ENCODE peak calls at places on chromosomes 11 and 22, in eight cellular contexts. One of them, this sample, is unnamed.

GRCh38 chr11:71991494-71991893 is 7.2 kb upstream of the IL18BP start:
- DNase-seq in ascending aorta: no peak
- DNase-seq in heart left ventricle: no peak
- DNase-seq in AG04449: no peak
- DNase-seq in epithelial cell of proximal tubule: no peak
- DNase-seq in ovary: no peak
- DNase-seq in psoas muscle: no peak
- DNase-seq in cardiac muscle cell: no peak
- DNase-seq in this sample: no peak

GRCh38 chr11:8683115-8683807 is 669 bp downstream of the RPL27A start:
- DNase-seq in ascending aorta: no peak
- DNase-seq in heart left ventricle: no peak
- DNase-seq in AG04449: no peak
- DNase-seq in epithelial cell of proximal tubule: no peak
- DNase-seq in ovary: no peak
- DNase-seq in psoas muscle: no peak
- DNase-seq in cardiac muscle cell: no peak
- DNase-seq in this sample: no peak

GRCh38 chr11:112748713-112749481 is 212.3 kb upstream of the NCAM1 start:
- DNase-seq in ascending aorta: no peak
- DNase-seq in heart left ventricle: peak
- DNase-seq in AG04449: no peak
- DNase-seq in epithelial cell of proximal tubule: no peak
- DNase-seq in ovary: peak
- DNase-seq in psoas muscle: no peak
- DNase-seq in cardiac muscle cell: no peak
- DNase-seq in this sample: no peak

GRCh38 chr22:40620464-40621046 is 16.0 kb downstream of the MRTFA start:
- DNase-seq in ascending aorta: no peak
- DNase-seq in heart left ventricle: no peak
- DNase-seq in AG04449: no peak
- DNase-seq in epithelial cell of proximal tubule: no peak
- DNase-seq in ovary: no peak
- DNase-seq in psoas muscle: no peak
- DNase-seq in cardiac muscle cell: peak
- DNase-seq in this sample: no peak

GRCh38 chr11:991034-991433 is 45.5 kb downstream of the MUC6 start:
- DNase-seq in ascending aorta: no peak
- DNase-seq in heart left ventricle: no peak
- DNase-seq in AG04449: no peak
- DNase-seq in epithelial cell of proximal tubule: no peak
- DNase-seq in ovary: no peak
- DNase-seq in psoas muscle: no peak
- DNase-seq in cardiac muscle cell: no peak
- DNase-seq in this sample: no peak

GRCh38 chr11:67572747-67573419 is 10.7 kb upstream of the GSTP1 start:
- DNase-seq in ascending aorta: no peak
- DNase-seq in heart left ventricle: peak
- DNase-seq in AG04449: no peak
- DNase-seq in epithelial cell of proximal tubule: no peak
- DNase-seq in ovary: no peak
- DNase-seq in psoas muscle: peak
- DNase-seq in cardiac muscle cell: peak
- DNase-seq in this sample: no peak

GRCh38 chr11:60985991-60986915 is 14.8 kb downstream of the CD6 start:
- DNase-seq in ascending aorta: no peak
- DNase-seq in heart left ventricle: no peak
- DNase-seq in AG04449: no peak
- DNase-seq in epithelial cell of proximal tubule: no peak
- DNase-seq in ovary: no peak
- DNase-seq in psoas muscle: no peak
- DNase-seq in cardiac muscle cell: peak
- DNase-seq in this sample: peak

GRCh38 chr22:35203583-35203982 is 53.7 kb upstream of the HMGXB4 start:
- DNase-seq in ascending aorta: no peak
- DNase-seq in heart left ventricle: no peak
- DNase-seq in AG04449: no peak
- DNase-seq in epithelial cell of proximal tubule: no peak
- DNase-seq in ovary: no peak
- DNase-seq in psoas muscle: no peak
- DNase-seq in cardiac muscle cell: no peak
- DNase-seq in this sample: no peak

GRCh38 chr11:110077866-110078325 is 15.3 kb upstream of the ZC3H12C start:
- DNase-seq in ascending aorta: no peak
- DNase-seq in heart left ventricle: no peak
- DNase-seq in AG04449: no peak
- DNase-seq in epithelial cell of proximal tubule: peak
- DNase-seq in ovary: no peak
- DNase-seq in psoas muscle: no peak
- DNase-seq in cardiac muscle cell: peak
- DNase-seq in this sample: no peak

GRCh38 chr11:103623933-103624332 is 412.5 kb upstream of the DDI1 start:
- DNase-seq in ascending aorta: no peak
- DNase-seq in heart left ventricle: no peak
- DNase-seq in AG04449: no peak
- DNase-seq in epithelial cell of proximal tubule: no peak
- DNase-seq in ovary: no peak
- DNase-seq in psoas muscle: no peak
- DNase-seq in cardiac muscle cell: no peak
- DNase-seq in this sample: no peak

GRCh38 chr11:69926376-69927050 is 107.3 kb upstream of the FGF3 start:
- DNase-seq in ascending aorta: no peak
- DNase-seq in heart left ventricle: peak
- DNase-seq in AG04449: no peak
- DNase-seq in epithelial cell of proximal tubule: no peak
- DNase-seq in ovary: no peak
- DNase-seq in psoas muscle: peak
- DNase-seq in cardiac muscle cell: no peak
- DNase-seq in this sample: no peak

GRCh38 chr11:35812850-35813249 is 131.0 kb upstream of the LDLRAD3 start:
- DNase-seq in ascending aorta: no peak
- DNase-seq in heart left ventricle: peak
- DNase-seq in AG04449: no peak
- DNase-seq in epithelial cell of proximal tubule: no peak
- DNase-seq in ovary: peak
- DNase-seq in psoas muscle: no peak
- DNase-seq in cardiac muscle cell: peak
- DNase-seq in this sample: no peak

GRCh38 chr11:90930252-90930651 is 707.4 kb upstream of the CHORDC1 start:
- DNase-seq in ascending aorta: no peak
- DNase-seq in heart left ventricle: no peak
- DNase-seq in AG04449: no peak
- DNase-seq in epithelial cell of proximal tubule: no peak
- DNase-seq in ovary: no peak
- DNase-seq in psoas muscle: no peak
- DNase-seq in cardiac muscle cell: no peak
- DNase-seq in this sample: no peak

GRCh38 chr11:132895340-132895739 is 637.0 kb downstream of the OPCML start:
- DNase-seq in ascending aorta: no peak
- DNase-seq in heart left ventricle: no peak
- DNase-seq in AG04449: no peak
- DNase-seq in epithelial cell of proximal tubule: no peak
- DNase-seq in ovary: no peak
- DNase-seq in psoas muscle: no peak
- DNase-seq in cardiac muscle cell: peak
- DNase-seq in this sample: no peak

GRCh38 chr11:122115520-122116343 is at the start of gene BLID:
- DNase-seq in ascending aorta: no peak
- DNase-seq in heart left ventricle: no peak
- DNase-seq in AG04449: no peak
- DNase-seq in epithelial cell of proximal tubule: no peak
- DNase-seq in ovary: no peak
- DNase-seq in psoas muscle: peak
- DNase-seq in cardiac muscle cell: peak
- DNase-seq in this sample: peak

GRCh38 chr11:121309688-121310087 is 17.1 kb downstream of the SC5D start:
- DNase-seq in ascending aorta: no peak
- DNase-seq in heart left ventricle: no peak
- DNase-seq in AG04449: no peak
- DNase-seq in epithelial cell of proximal tubule: no peak
- DNase-seq in ovary: no peak
- DNase-seq in psoas muscle: no peak
- DNase-seq in cardiac muscle cell: no peak
- DNase-seq in this sample: no peak

DNA sequence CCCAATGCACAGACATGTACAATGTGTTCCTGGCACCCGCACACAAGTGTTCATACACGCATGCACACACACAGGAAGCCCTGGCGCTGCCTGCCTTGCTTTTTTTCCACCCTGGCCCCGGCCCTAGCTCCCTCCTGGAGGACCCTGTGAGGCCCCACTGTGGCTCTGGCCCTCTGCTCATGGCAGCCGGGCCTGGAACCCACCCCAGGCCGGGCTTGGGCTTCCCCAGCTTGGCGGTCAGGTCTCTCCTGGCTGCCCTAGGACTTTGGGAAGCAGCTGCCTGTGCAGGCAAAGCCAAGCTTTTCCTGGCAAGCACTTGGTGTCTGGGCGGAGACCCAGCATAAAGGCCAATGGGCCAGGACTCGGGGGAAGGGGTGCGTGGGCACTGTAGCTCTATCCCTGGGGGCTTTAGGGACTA is 30.5 kb downstream of the CD82 start:
- DNase-seq in ascending aorta: peak
- DNase-seq in heart left ventricle: peak
- DNase-seq in AG04449: no peak
- DNase-seq in epithelial cell of proximal tubule: no peak
- DNase-seq in ovary: peak
- DNase-seq in psoas muscle: peak
- DNase-seq in cardiac muscle cell: peak
- DNase-seq in this sample: no peak
- H3K4me3 ChIP-seq in ascending aorta: no peak
- H3K4me3 ChIP-seq in heart left ventricle: no peak
- H3K4me3 ChIP-seq in AG04449: no peak
- H3K4me3 ChIP-seq in epithelial cell of proximal tubule: no peak
- H3K4me3 ChIP-seq in ovary: no peak
- H3K4me3 ChIP-seq in psoas muscle: no peak
- H3K4me3 ChIP-seq in cardiac muscle cell: no peak
- H3K4me3 ChIP-seq in this sample: peak

DNA sequence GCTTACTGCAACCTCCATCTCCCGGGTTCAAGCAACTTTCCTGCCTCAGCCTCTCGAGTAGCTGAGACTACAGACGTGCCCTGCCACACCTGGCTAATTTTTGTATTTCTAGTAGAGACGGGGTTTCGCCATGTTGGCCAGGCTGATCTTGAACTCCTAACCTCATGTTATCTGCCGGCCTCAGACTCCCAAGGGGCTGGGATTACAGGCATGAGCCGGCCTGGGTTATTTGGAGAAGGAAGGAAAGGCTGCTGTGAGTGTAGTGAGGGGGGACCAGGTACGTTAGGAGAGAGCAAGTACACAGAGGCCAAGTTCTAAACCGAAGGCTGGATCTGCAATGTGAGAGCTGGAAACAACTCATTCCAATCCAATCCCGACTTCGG is 453 bp downstream of the BATF2 start:
- DNase-seq in ascending aorta: no peak
- DNase-seq in heart left ventricle: no peak
- DNase-seq in AG04449: no peak
- DNase-seq in epithelial cell of proximal tubule: no peak
- DNase-seq in ovary: no peak
- DNase-seq in psoas muscle: no peak
- DNase-seq in cardiac muscle cell: no peak
- DNase-seq in this sample: no peak
- H3K4me3 ChIP-seq in ascending aorta: peak
- H3K4me3 ChIP-seq in heart left ventricle: peak
- H3K4me3 ChIP-seq in AG04449: peak
- H3K4me3 ChIP-seq in epithelial cell of proximal tubule: peak
- H3K4me3 ChIP-seq in ovary: peak
- H3K4me3 ChIP-seq in psoas muscle: peak
- H3K4me3 ChIP-seq in cardiac muscle cell: no peak
- H3K4me3 ChIP-seq in this sample: no peak

GRCh38 chr22:29092243-29092642 is 19.4 kb downstream of the KREMEN1 start:
- DNase-seq in ascending aorta: no peak
- DNase-seq in heart left ventricle: no peak
- DNase-seq in AG04449: no peak
- DNase-seq in epithelial cell of proximal tubule: no peak
- DNase-seq in ovary: no peak
- DNase-seq in psoas muscle: no peak
- DNase-seq in cardiac muscle cell: no peak
- DNase-seq in this sample: no peak

GRCh38 chr22:29093501-29093921 is 20.7 kb downstream of the KREMEN1 start:
- DNase-seq in ascending aorta: no peak
- DNase-seq in heart left ventricle: peak
- DNase-seq in AG04449: peak
- DNase-seq in epithelial cell of proximal tubule: no peak
- DNase-seq in ovary: no peak
- DNase-seq in psoas muscle: peak
- DNase-seq in cardiac muscle cell: peak
- DNase-seq in this sample: no peak

GRCh38 chr22:29095459-29095858 is 22.6 kb downstream of the KREMEN1 start:
- DNase-seq in ascending aorta: no peak
- DNase-seq in heart left ventricle: no peak
- DNase-seq in AG04449: no peak
- DNase-seq in epithelial cell of proximal tubule: no peak
- DNase-seq in ovary: no peak
- DNase-seq in psoas muscle: no peak
- DNase-seq in cardiac muscle cell: no peak
- DNase-seq in this sample: no peak

GRCh38 chr22:29093980-29094379 is 21.1 kb downstream of the KREMEN1 start:
- DNase-seq in ascending aorta: no peak
- DNase-seq in heart left ventricle: no peak
- DNase-seq in AG04449: no peak
- DNase-seq in epithelial cell of proximal tubule: no peak
- DNase-seq in ovary: no peak
- DNase-seq in psoas muscle: no peak
- DNase-seq in cardiac muscle cell: peak
- DNase-seq in this sample: no peak

GRCh38 chr22:29093030-29093429 is 20.2 kb downstream of the KREMEN1 start:
- DNase-seq in ascending aorta: no peak
- DNase-seq in heart left ventricle: no peak
- DNase-seq in AG04449: no peak
- DNase-seq in epithelial cell of proximal tubule: no peak
- DNase-seq in ovary: no peak
- DNase-seq in psoas muscle: no peak
- DNase-seq in cardiac muscle cell: no peak
- DNase-seq in this sample: no peak
- H3K4me3 ChIP-seq in ascending aorta: no peak
- H3K4me3 ChIP-seq in heart left ventricle: no peak
- H3K4me3 ChIP-seq in AG04449: no peak
- H3K4me3 ChIP-seq in epithelial cell of proximal tubule: no peak
- H3K4me3 ChIP-seq in ovary: no peak
- H3K4me3 ChIP-seq in psoas muscle: no peak
- H3K4me3 ChIP-seq in cardiac muscle cell: no peak
- H3K4me3 ChIP-seq in this sample: no peak

DNA sequence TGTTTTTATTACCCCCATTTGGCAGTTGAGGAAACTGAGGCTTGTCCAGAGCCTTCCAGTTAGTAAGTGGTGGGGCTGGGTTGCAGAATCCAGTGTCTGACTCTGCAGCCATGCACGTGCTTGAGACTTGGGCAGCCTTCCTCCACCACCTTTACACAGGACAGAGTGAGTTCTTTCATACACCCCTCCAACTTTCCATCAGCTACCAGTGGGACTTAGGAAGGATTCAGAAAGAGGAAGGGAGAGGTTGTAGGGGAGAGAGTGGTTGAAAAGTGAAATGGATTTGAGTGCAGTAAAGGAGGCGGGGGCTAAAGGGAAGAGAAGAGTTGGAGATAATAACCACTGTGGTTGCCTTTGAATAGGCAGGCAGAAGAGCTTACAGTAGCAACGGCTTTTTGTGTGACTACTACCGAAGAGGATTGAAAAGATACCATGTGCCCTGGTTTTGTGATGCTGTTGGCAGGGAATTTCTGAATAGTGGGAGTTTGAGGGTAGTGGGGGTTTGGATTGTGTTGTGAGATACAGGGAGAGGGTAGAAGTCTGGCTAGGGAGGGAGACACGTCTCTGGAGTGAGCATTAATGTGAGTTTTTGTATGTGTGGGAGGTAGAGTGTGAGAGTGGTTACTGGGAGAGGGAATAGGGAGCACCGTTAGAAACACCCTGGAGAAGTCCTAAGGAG is 1.7 kb downstream of the UVRAG start:
- DNase-seq in ascending aorta: no peak
- DNase-seq in heart left ventricle: no peak
- DNase-seq in AG04449: no peak
- DNase-seq in epithelial cell of proximal tubule: no peak
- DNase-seq in ovary: no peak
- DNase-seq in psoas muscle: no peak
- DNase-seq in cardiac muscle cell: peak
- DNase-seq in this sample: peak
- H3K4me3 ChIP-seq in ascending aorta: peak
- H3K4me3 ChIP-seq in heart left ventricle: peak
- H3K4me3 ChIP-seq in AG04449: peak
- H3K4me3 ChIP-seq in epithelial cell of proximal tubule: peak
- H3K4me3 ChIP-seq in ovary: peak
- H3K4me3 ChIP-seq in psoas muscle: peak
- H3K4me3 ChIP-seq in cardiac muscle cell: peak
- H3K4me3 ChIP-seq in this sample: peak

This sample was measured in Jurkat, Clone E6-1.